ENCODE peak calls at places on chromosomes 13 and 19, in four cellular contexts. R is heart right ventricle, U is lung, E is Peyer's patch. X is an unnamed sample.

GRCh38 chr19:934197-934840 is 8.5 kb downstream of the ARID3A start:
- DNase-seq in E (no peak), U (no peak), R (peak; percentile 13), X (no peak)

GRCh38 chr19:55289117-55289796 is 5.5 kb downstream of the BRSK1 start:
- DNase-seq in R (no peak), E (no peak), U (no peak), X (no peak)

GRCh38 chr13:113291997-113292862 is 4.8 kb upstream of the LAMP1 start:
- DNase-seq in E (no peak), U (no peak), R (peak; percentile 32), X (no peak)

GRCh38 chr19:46474211-46474610 is 2.8 kb upstream of the PNMA8A start:
- DNase-seq in U (no peak), E (no peak), R (no peak), X (no peak)

GRCh38 chr19:5456836-5457200 is 1.6 kb downstream of the ZNRF4 start:
- DNase-seq in U (no peak), E (no peak), R (no peak), X (no peak)

GRCh38 chr19:12884926-12885748 is 1.9 kb downstream of the KLF1 start:
- DNase-seq in U (peak; percentile 90), R (peak; percentile 71), E (peak; percentile 89), X (peak; percentile 82)

GRCh38 chr13:110123041-110123809 is 183.7 kb downstream of the COL4A1 start:
- DNase-seq in R (no peak), U (peak; percentile 21), E (peak; percentile 4), X (no peak)

GRCh38 chr13:47277774-47278173 is 380.9 kb upstream of the HTR2A start:
- DNase-seq in R (no peak), E (no peak), U (no peak), X (no peak)

GRCh38 chr13:80030491-80030890 is 310.4 kb downstream of the SPRY2 start:
- DNase-seq in E (no peak), R (no peak), U (peak; percentile 49), X (no peak)

GRCh38 chr13:79423801-79424642 is 18.0 kb upstream of the RBM26 start:
- DNase-seq in E (no peak), U (no peak), R (no peak), X (no peak)

GRCh38 chr19:28046932-28047331 is 1166.0 kb downstream of the UQCRFS1 start:
- DNase-seq in R (no peak), U (no peak), E (no peak), X (no peak)

GRCh38 chr13:23159205-23159586 is 21.6 kb upstream of the SGCG start:
- DNase-seq in E (no peak), U (no peak), R (peak; percentile 33), X (no peak)

GRCh38 chr19:12703056-12703455 is 6.6 kb upstream of the FBXW9 start:
- DNase-seq in E (no peak), R (no peak), U (no peak), X (no peak)

GRCh38 chr19:35901055-35901644 is 810 bp upstream of the NFKBID start:
- DNase-seq in U (no peak), E (no peak), R (no peak), X (no peak)

GRCh38 chr13:110398564-110399507 is 91.8 kb downstream of the COL4A2 start:
- DNase-seq in R (no peak), E (no peak), U (no peak), X (no peak)

GRCh38 chr13:29752175-29752574 is 98.2 kb downstream of the UBL3 start:
- DNase-seq in R (no peak), U (no peak), E (no peak), X (no peak)

GRCh38 chr13:21344662-21345176 is 114.4 kb downstream of the ZDHHC20 start:
- DNase-seq in E (peak; percentile 18), U (no peak), R (no peak), X (no peak)

DNA sequence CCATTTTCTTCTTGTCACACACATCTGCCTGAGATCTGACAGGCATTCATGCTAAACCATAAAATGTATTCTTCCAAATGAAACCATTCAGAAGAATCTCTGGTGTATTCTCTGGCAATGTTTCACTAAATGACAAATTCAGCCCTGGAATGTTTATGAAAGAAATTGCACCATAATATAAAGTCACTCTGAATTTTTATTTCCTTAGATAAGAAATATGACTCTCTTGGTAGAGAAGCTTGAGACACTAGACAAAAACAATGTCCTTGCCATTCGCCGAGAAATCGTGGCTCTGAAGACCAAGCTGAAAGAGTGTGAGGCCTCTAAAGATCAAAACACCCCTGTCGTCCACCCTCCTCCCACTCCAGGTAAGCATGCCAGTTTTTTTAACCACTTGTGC is 14.3 kb downstream of the OLFM4 start:
- DNase-seq in E (no peak), R (no peak), U (no peak), X (no peak)
- H3K4me3 ChIP-seq in E (no peak overlapping the region), R (no peak overlapping the region), U (no peak overlapping the region), X (no peak overlapping the region)

GRCh38 chr19:13959141-13959961 is 7.0 kb downstream of the DCAF15 start:
- DNase-seq in E (no peak), U (no peak), R (no peak), X (no peak)

GRCh38 chr19:13961826-13962737 is 9.8 kb downstream of the DCAF15 start:
- DNase-seq in R (no peak), E (no peak), U (no peak), X (no peak)

GRCh38 chr19:13960863-13961784 is 8.8 kb downstream of the DCAF15 start:
- DNase-seq in R (no peak), U (no peak), E (no peak), X (no peak)

GRCh38 chr19:13958043-13958442 is 5.7 kb downstream of the DCAF15 start:
- DNase-seq in R (no peak), U (no peak), E (no peak), X (no peak)

DNA sequence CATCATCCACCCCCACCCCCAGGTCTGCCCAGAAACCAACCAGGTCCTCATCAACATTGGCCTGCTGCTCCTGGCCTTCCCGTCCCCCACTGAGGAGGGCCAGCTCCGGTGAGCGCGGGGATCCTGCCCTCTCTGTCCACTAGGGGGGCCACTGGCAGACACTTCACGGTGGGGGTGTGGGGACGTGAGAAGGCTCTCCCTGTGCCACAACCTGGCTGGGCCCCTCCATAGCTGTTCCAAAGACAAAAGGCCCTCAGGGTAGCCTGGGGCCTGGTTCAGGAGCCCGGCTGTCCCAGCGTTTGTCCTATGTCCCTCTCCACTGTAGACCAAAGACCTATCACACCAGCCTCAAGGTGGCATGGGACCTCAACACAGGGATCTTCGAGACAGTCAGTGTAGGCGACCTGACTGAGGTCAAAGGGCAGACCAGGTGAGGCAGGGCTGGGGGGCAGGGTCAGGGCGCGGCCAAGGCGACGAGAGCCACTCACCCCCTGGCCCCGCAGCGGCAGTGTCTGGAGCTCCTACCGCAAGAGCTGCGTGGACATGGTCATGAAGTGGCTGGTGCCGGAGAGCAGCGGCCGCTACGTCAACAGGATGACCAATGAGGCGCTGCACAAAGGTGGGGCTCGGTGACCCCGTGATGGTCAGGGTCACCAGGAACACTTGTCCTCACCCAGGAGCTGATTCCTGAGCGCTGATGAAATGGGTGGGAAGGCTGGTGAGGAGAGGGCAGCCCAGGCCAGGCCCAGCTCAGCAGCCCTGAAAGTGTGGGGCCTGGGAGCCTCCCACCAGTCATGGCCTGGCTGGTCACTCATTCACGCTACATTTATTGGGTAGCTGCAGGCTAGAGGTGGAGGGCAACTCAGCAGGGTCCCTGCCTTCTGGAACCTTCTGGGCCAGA is 7.9 kb downstream of the DCAF15 start:
- DNase-seq in U (no peak), E (no peak), R (no peak), X (no peak)
- TF ChIP-seq CTCF in U (no peak), E (no peak), R (no peak), X (peak; percentile 34)

GRCh38 chr19:39083599-39083982 is 577 bp upstream of the ACP7 start:
- DNase-seq in E (no peak), R (no peak), U (no peak), X (no peak)
- H3K4me3 ChIP-seq in E (peak overlapping the region; percentile 18), R (no peak overlapping the region), U (no peak overlapping the region), X (no peak overlapping the region)

GRCh38 chr19:3387645-3388589 is 21.5 kb downstream of the NFIC start:
- DNase-seq in U (peak; percentile 81), R (peak; percentile 88), E (no peak), X (no peak)
- TF ChIP-seq CTCF in U (no peak), R (no peak), E (no peak), X (no peak)

GRCh38 chr19:57941593-57941992 is 5.9 kb downstream of the ZNF256 start:
- DNase-seq in R (no peak), U (no peak), E (no peak), X (no peak)
- H3K4me3 ChIP-seq in R (no peak overlapping the region), U (no peak overlapping the region), E (no peak overlapping the region), X (no peak overlapping the region)

X was measured in GM12864.